ENCODE peak calls at places on chromosomes 2 and 18, in six cellular contexts. I is upper lobe of right lung; G is right cardiac atrium; Q is CD4-positive, alpha-beta T cell; B is right lobe of liver; A is naive thymus-derived CD4-positive, alpha-beta T cell. S is an unnamed sample.

GRCh38 chr2:57941826-57942225 is 104.8 kb upstream of the VRK2 start:
- ATAC-seq in I (no peak), G (no peak), Q (no peak), B (no peak), A (no peak), S (no peak)

GRCh38 chr18:316391-316790 is 48.5 kb upstream of the THOC1 start:
- ATAC-seq in I (no peak), G (no peak), Q (no peak), B (no peak), A (no peak), S (no peak)

GRCh38 chr2:118237451-118237850 is 149.2 kb downstream of the INSIG2 start:
- ATAC-seq in I (no peak), G (no peak), Q (no peak), B (no peak), A (no peak), S (no peak)

GRCh38 chr2:128832946-128833560 is 514.4 kb upstream of the HS6ST1 start:
- ATAC-seq in I (no peak), G (no peak), Q (no peak), B (peak; percentile 48), A (no peak), S (no peak)

GRCh38 chr2:28563869-28564268 is 68.0 kb downstream of the PLB1 start:
- ATAC-seq in I (no peak), G (no peak), Q (no peak), B (no peak), A (no peak), S (no peak)

GRCh38 chr2:130840506-130840905 is 3.8 kb downstream of the ARHGEF4 start:
- ATAC-seq in I (no peak), G (no peak), Q (no peak), B (no peak), A (no peak), S (no peak)

GRCh38 chr18:12253517-12254136 is 534 bp upstream of the CIDEA start:
- ATAC-seq in I (peak; percentile 15), G (peak; percentile 32), Q (no peak), B (peak; percentile 46), A (no peak), S (no peak)

GRCh38 chr18:3061581-3062416 is 48.9 kb upstream of the LPIN2 start:
- ATAC-seq in I (no peak), G (no peak), Q (peak; percentile 4), B (no peak), A (peak; percentile 59), S (no peak)

GRCh38 chr2:210072922-210073509 is 70.6 kb downstream of the RPE start:
- ATAC-seq in I (no peak), G (no peak), Q (no peak), B (peak; percentile 96), A (no peak), S (no peak)

GRCh38 chr2:190444954-190445353 is 36.8 kb downstream of the MFSD6 start:
- ATAC-seq in I (no peak), G (no peak), Q (no peak), B (no peak), A (no peak), S (no peak)

GRCh38 chr2:220276736-220277444 is 649.5 kb downstream of the SLC4A3 start:
- ATAC-seq in I (no peak), G (peak; percentile 62), Q (no peak), B (peak; percentile 5), A (no peak), S (peak; percentile 65)

GRCh38 chr2:113762377-113763118 is 6.1 kb upstream of the SLC35F5 start:
- ATAC-seq in I (no peak), G (no peak), Q (no peak), B (no peak), A (no peak), S (no peak)

GRCh38 chr2:54512663-54513363 is 56.7 kb downstream of the SPTBN1 start:
- ATAC-seq in I (no peak), G (no peak), Q (no peak), B (peak; percentile 78), A (no peak), S (no peak)

GRCh38 chr18:45167109-45167551 is 448.1 kb upstream of the SLC14A2 start:
- ATAC-seq in I (no peak), G (no peak), Q (no peak), B (no peak), A (no peak), S (no peak)

GRCh38 chr2:173631123-173631450 is 276.4 kb downstream of the CDCA7 start:
- ATAC-seq in I (peak; percentile 29), G (peak; percentile 51), Q (no peak), B (no peak), A (no peak), S (no peak)

GRCh38 chr18:9740076-9740475 is 32.0 kb downstream of the RAB31 start:
- ATAC-seq in I (no peak), G (no peak), Q (no peak), B (no peak), A (peak; percentile 33), S (no peak)

GRCh38 chr18:79625195-79625923 is 54.2 kb upstream of the CTDP1 start:
- ATAC-seq in I (peak; percentile 60), G (no peak), Q (no peak), B (peak; percentile 53), A (peak; percentile 81), S (no peak)

GRCh38 chr2:104289646-104290565 is 564.0 kb upstream of the POU3F3 start:
- ATAC-seq in I (no peak), G (no peak), Q (no peak), B (no peak), A (no peak), S (no peak)

GRCh38 chr2:240568678-240569522 is 616 bp downstream of the RNPEPL1 start:
- ATAC-seq in I (peak; percentile 22), G (peak; percentile 8), Q (peak; percentile 2), B (peak; percentile 8), A (peak; percentile 18), S (peak; percentile 67)

GRCh38 chr2:234003972-234004617 is 46.4 kb upstream of the SPP2 start:
- ATAC-seq in I (no peak), G (no peak), Q (no peak), B (no peak), A (no peak), S (no peak)

GRCh38 chr2:29222381-29223179 is 107.4 kb downstream of the CLIP4 start:
- ATAC-seq in I (no peak), G (no peak), Q (no peak), B (no peak), A (no peak), S (no peak)

DNA sequence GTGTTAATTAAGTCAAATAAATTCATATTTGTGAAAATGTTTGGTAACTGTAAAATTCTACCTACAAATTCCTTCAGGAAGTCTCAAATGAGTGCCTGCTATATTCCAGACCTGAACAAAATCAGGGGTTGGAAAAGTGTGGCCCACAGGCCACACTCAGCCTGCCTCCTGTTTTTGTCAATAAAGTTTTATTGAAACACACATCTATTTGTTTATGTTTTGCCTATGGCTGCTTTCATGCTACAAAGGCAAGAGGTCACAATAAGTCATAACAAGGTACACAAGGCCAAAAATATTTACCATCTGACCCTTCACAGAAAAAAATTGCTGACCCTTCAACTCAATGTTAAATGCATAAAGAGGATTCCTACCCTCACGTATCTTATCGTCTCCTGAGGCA is 581.7 kb downstream of the ARHGAP15 start:
- ATAC-seq in I (no peak), G (no peak), Q (no peak), B (no peak), A (no peak), S (no peak)
- H3K27ac ChIP-seq in I (no peak overlapping the region), G (no peak overlapping the region), Q (no peak overlapping the region), B (no peak overlapping the region), A (no peak overlapping the region), S (no peak overlapping the region)

GRCh38 chr2:73987948-73988700 is 3.4 kb downstream of the TET3 start:
- ATAC-seq in I (no peak), G (no peak), Q (no peak), B (no peak), A (no peak), S (no peak)
- H3K27ac ChIP-seq in I (no peak overlapping the region), G (no peak overlapping the region), Q (no peak overlapping the region), B (no peak overlapping the region), A (peak overlapping the region; percentile 90), S (no peak overlapping the region)

DNA sequence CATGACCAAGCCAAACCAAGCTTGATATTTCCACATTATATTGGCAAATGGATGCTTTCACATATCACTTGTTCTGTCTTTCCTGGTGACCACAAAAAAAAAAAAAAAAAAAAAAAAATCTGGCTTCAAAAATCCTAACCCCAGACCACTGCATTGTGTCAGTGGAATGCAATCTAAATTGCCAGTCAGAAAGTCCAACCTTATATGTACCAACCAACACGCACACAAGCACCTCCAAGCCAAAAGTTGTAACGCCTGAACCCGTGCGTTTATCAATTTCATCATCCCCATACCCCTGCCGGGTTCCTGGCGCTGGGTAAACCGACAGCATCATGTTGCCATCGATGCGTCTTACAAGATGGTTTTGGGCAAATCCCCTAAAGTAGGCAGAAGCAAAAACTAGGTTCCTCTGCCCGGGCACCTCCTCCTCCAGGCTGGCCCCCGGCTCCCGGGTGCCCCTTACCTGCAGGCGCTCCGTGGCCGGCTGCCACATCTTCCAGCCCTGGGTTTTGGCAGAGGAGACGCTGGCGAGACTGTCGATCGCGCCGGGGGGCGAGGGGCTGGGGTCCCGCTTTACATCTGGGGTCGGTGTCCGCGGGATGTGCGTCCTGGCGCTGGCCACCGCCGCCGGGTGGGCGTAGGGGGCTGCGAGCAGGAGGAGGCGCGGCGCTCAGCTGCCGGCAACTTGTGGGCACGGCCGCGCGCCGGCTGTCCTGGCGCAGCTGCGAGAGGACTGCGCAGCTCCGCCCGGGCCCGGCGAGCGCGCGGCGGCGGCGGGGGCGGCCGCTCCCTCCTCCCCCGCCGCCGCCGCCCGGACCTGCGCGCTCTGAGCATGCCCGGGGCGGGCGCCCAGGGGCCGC is at the start of gene PID1:
- ATAC-seq in I (peak; percentile 86), G (peak; percentile 84), Q (no peak), B (peak; percentile 41), A (peak; percentile 55), S (peak; percentile 81)
- H3K27ac ChIP-seq in I (peak within 1 kb of the TSS; percentile 78), G (peak within 1 kb of the TSS; percentile 7), Q (no peak within 1 kb of the TSS), B (peak within 1 kb of the TSS; percentile 71), A (no peak within 1 kb of the TSS), S (peak within 1 kb of the TSS; percentile 76)

GRCh38 chr2:121284424-121285076 is 452 bp downstream of the TFCP2L1 start:
- ATAC-seq in I (peak; percentile 55), G (peak; percentile 9), Q (no peak), B (no peak), A (peak; percentile 12), S (peak; percentile 3)

GRCh38 chr2:121282800-121283382 is 2.1 kb downstream of the TFCP2L1 start:
- ATAC-seq in I (peak; percentile 40), G (no peak), Q (no peak), B (peak; percentile 63), A (no peak), S (peak; percentile 17)

GRCh38 chr2:121281694-121282093 is 3.3 kb downstream of the TFCP2L1 start:
- ATAC-seq in I (no peak), G (no peak), Q (no peak), B (no peak), A (no peak), S (no peak)

GRCh38 chr2:121285077-121285449 is at the start of gene TFCP2L1:
- ATAC-seq in I (peak; percentile 88), G (peak; percentile 39), Q (no peak), B (peak; percentile 52), A (peak; percentile 40), S (peak; percentile 10)

DNA sequence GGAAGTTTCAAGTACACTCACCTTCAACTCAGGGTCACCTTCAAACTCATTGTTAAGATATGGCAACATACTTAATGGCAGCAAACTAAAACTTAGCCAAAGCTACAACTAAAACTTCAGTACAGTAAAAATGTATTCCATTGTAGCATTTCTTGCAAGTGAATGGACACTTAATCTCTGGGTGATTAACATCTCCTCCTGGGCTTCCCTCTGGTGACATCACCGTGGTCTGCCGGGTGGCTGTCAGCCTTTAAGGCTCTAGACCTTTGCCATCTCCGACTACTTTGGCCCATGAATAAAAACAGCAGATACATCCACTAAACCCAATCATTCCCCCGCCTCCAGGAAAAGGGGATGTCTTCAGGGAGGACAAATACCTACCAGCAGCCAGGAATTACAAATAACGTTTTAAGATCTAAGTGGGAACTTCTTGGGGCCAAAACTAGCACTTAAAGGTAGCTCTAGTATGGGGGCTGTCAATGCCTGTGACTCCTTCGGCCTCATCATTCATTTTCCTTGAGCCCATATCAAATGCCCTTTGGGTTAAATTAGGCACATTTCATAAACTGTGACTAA is 1.2 kb downstream of the TFCP2L1 start:
- ATAC-seq in I (no peak), G (no peak), Q (no peak), B (no peak), A (no peak), S (no peak)
- H3K27ac ChIP-seq in I (peak overlapping the region; percentile 68), G (no peak overlapping the region), Q (no peak overlapping the region), B (no peak overlapping the region), A (no peak overlapping the region), S (no peak overlapping the region)